ENCODE peak calls at places on chromosomes 13 and 19, in five cellular contexts. X is fibroblast of lung, I is left ventricle myocardium inferior, U is heart right ventricle, N is K562. E is an unnamed sample.

GRCh38 chr13:94351292-94352000 is 128.0 kb downstream of the DCT start:
- DNase-seq in X (peak), I (no peak), U (no peak), N (no peak), E (no peak)

GRCh38 chr13:111256458-111256857 is 64.0 kb upstream of the TEX29 start:
- DNase-seq in X (no peak), I (no peak), U (no peak), N (no peak), E (no peak)

GRCh38 chr13:46340631-46341111 is 46.4 kb downstream of the RUBCNL start:
- DNase-seq in X (no peak), I (no peak), U (no peak), N (no peak), E (no peak)

GRCh38 chr19:294819-295686 is 3.9 kb upstream of the PLPP2 start:
- DNase-seq in X (no peak), I (no peak), U (no peak), N (peak), E (no peak)

GRCh38 chr19:48480151-48480475 is 10.9 kb downstream of the CYTH2 start:
- DNase-seq in X (peak), I (peak), U (peak), N (no peak), E (peak)

GRCh38 chr13:22496803-22497508 is 683.8 kb upstream of the SGCG start:
- DNase-seq in X (no peak), I (no peak), U (no peak), N (no peak), E (no peak)

GRCh38 chr13:106526748-106527488 is 8.5 kb downstream of the EFNB2 start:
- DNase-seq in X (no peak), I (no peak), U (no peak), N (no peak), E (no peak)

GRCh38 chr13:113832204-113832603 is 31.7 kb downstream of the GAS6 start:
- DNase-seq in X (no peak), I (no peak), U (no peak), N (no peak), E (peak)

GRCh38 chr13:76741624-76742023 is 144.6 kb downstream of the KCTD12 start:
- DNase-seq in X (no peak), I (no peak), U (no peak), N (no peak), E (no peak)

GRCh38 chr13:67075239-67075638 is 154.9 kb downstream of the PCDH9 start:
- DNase-seq in X (peak), I (no peak), U (no peak), N (no peak), E (no peak)

GRCh38 chr13:38202730-38203129 is 146.9 kb upstream of the UFM1 start:
- DNase-seq in X (no peak), I (no peak), U (no peak), N (no peak), E (no peak)

GRCh38 chr19:28168557-28168956 is 1044.4 kb downstream of the UQCRFS1 start:
- DNase-seq in X (no peak), I (no peak), U (no peak), N (no peak), E (no peak)

GRCh38 chr13:90968510-90968909 is 379.0 kb upstream of the MIR17HG start:
- DNase-seq in X (peak), I (no peak), U (no peak), N (peak), E (no peak)

GRCh38 chr19:38850976-38851621 is 1.3 kb upstream of the HNRNPL start:
- DNase-seq in X (no peak), I (peak), U (peak), N (peak), E (peak)
- H3K27ac ChIP-seq in X (peak), I (peak), U (peak), N (peak), E (peak)

GRCh38 chr19:13060964-13061927 is 41.4 kb downstream of the LYL1 start:
- DNase-seq in X (peak), I (peak), U (peak), N (peak), E (peak)

GRCh38 chr19:13057744-13058143 is 44.9 kb downstream of the LYL1 start:
- DNase-seq in X (peak), I (no peak), U (no peak), N (no peak), E (no peak)

GRCh38 chr19:13060233-13060963 is 42.3 kb downstream of the LYL1 start:
- DNase-seq in X (peak), I (peak), U (peak), N (no peak), E (no peak)

GRCh38 chr19:13057147-13057572 is 45.5 kb downstream of the LYL1 start:
- DNase-seq in X (no peak), I (no peak), U (no peak), N (no peak), E (no peak)

DNA sequence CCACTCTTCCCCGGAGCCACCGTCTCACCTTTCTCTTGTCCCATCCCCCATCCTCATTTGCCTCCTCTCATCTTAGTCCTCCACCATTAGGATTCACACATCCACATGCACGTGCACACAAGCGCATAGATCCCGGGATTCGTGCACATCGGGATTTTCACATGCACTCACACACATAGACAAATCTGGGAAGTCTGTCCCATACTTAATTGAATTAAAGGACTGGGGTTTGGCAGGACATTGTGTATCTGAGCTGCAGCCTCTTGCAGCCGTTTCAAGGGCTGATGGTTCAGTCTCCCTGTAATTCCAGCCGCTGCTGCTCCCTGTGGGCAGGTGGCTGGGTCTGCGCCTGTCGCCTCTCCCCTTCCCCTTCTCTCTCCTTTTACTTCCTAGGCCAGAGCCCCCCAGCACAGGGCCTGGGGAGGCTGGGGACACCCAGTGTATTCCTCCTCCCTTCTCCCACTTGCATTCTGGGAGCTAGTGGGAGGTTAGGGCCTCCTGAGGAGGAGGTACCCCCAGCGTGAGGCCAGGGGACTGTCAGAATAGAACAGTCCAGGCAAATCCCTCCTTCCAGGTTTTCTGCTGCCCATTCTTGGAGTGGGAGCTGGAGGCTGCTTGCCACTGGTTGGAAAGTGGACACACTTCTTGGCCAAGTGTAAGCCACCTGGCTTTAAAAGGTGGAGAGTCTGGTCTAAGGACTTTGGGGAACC is 43.6 kb downstream of the LYL1 start:
- DNase-seq in X (no peak), I (no peak), U (no peak), N (no peak), E (no peak)
- H3K27ac ChIP-seq in X (no peak), I (peak), U (peak), N (no peak), E (peak)

DNA sequence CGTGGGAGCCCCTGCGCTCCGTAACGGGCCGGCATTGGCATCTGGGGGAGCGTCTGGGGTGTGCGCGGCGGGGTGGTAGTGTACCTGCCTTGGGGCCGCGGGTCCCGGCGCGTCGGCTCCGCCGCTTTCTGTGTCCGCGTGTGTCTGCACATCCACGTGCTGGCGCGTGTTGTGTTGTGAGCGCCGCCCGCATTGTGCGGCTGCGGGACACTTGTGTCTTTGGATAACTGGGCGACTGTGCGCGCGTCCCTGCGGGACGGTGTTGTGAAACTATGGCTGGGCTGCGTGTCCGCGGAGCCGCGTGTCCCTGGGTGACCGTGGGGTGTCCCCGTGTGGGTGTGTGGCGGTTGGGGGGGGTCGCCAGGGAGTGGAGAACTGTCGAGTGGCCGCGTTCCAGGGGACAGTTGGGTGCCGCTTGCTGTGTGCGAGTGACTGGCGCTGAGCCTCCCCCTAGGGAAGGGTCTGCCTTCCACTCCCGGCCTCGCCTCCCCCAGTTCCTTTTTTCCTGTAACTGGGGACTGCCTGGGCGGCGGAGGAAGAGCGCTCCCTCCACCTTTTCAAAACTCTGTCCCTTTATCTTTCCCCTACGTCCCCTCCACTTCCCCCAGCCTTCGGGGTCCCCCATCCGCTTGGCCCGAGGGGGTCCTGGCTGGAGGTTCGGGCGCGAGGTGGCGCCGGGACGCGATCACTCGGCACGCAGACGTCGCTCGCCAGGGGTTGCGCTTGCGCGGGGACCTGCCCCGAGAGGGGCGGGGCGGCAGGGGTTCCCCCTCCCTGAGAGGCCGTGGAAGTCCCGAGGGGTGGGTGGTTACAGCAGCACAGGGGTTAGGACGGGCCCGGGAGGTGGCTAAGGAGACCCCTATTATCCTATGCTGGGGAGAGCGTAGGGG is 5.6 kb upstream of the NFIC start:
- DNase-seq in X (no peak), I (peak), U (peak), N (peak), E (peak)
- H3K27ac ChIP-seq in X (peak), I (peak), U (peak), N (peak), E (peak)

GRCh38 chr19:18158471-18158870 is 5.5 kb downstream of the PIK3R2 start:
- DNase-seq in X (no peak), I (no peak), U (no peak), N (no peak), E (no peak)
- H3K27ac ChIP-seq in X (no peak), I (no peak), U (no peak), N (no peak), E (no peak)

GRCh38 chr19:50835103-50835784 is 1.9 kb upstream of the KLK15 start:
- DNase-seq in X (no peak), I (no peak), U (no peak), N (no peak), E (no peak)

GRCh38 chr19:50836543-50837195 is 3.3 kb upstream of the KLK15 start:
- DNase-seq in X (no peak), I (no peak), U (no peak), N (no peak), E (peak)

GRCh38 chr19:50833802-50834167 is 411 bp upstream of the KLK15 start:
- DNase-seq in X (no peak), I (no peak), U (no peak), N (no peak), E (no peak)

GRCh38 chr19:50837300-50837699 is 3.9 kb upstream of the KLK15 start:
- DNase-seq in X (no peak), I (no peak), U (no peak), N (no peak), E (no peak)

GRCh38 chr19:50835785-50836542 is 2.6 kb upstream of the KLK15 start:
- DNase-seq in X (peak), I (peak), U (peak), N (peak), E (peak)
- H3K27ac ChIP-seq in X (no peak), I (no peak), U (no peak), N (peak), E (no peak)

GRCh38 chr13:80529734-80530133 is 188.8 kb upstream of the SPRY2 start:
- DNase-seq in X (no peak), I (no peak), U (no peak), N (peak), E (no peak)
- H3K27ac ChIP-seq in X (no peak), I (no peak), U (no peak), N (no peak), E (no peak)

GRCh38 chr19:1861599-1862031 is 1.8 kb downstream of the KLF16 start:
- DNase-seq in X (no peak), I (no peak), U (no peak), N (peak), E (no peak)
- H3K27ac ChIP-seq in X (peak), I (peak), U (peak), N (peak), E (no peak)

GRCh38 chr13:79516590-79516989 is 35.6 kb downstream of the NDFIP2 start:
- DNase-seq in X (no peak), I (no peak), U (no peak), N (no peak), E (no peak)
- H3K27ac ChIP-seq in X (no peak), I (peak), U (no peak), N (no peak), E (no peak)

GRCh38 chr13:50257646-50258045 is 242.4 kb downstream of the KCNRG start:
- DNase-seq in X (no peak), I (no peak), U (no peak), N (no peak), E (no peak)
- H3K27ac ChIP-seq in X (no peak), I (no peak), U (no peak), N (no peak), E (no peak)